ENCODE peak calls at places on chromosome 21, in nine cellular contexts. I, N, X, D, G, E, B, U and O are unnamed samples.

GRCh38 chr21:46068516-46069079 is 29.3 kb upstream of the COL6A2 start:
- DNase-seq in I (no peak), N (no peak), X (no peak), D (no peak), G (no peak), E (peak), B (no peak), U (no peak), O (no peak)

GRCh38 chr21:41953249-41953830 is 478 bp downstream of the C2CD2 start:
- DNase-seq in I (no peak), N (no peak), X (peak), D (no peak), G (no peak), E (peak), B (peak), U (no peak), O (no peak)

GRCh38 chr21:32544697-32545096 is 40.6 kb downstream of the TCP10L start:
- DNase-seq in I (no peak), N (no peak), X (no peak), D (no peak), G (no peak), E (no peak), B (no peak), U (no peak), O (no peak)

GRCh38 chr21:36909901-36910561 is 56.4 kb downstream of the HLCS start:
- DNase-seq in I (no peak), N (peak), X (no peak), D (peak), G (no peak), E (no peak), B (no peak), U (no peak), O (no peak)

GRCh38 chr21:20647603-20648002 is 350.6 kb upstream of the NCAM2 start:
- DNase-seq in I (no peak), N (no peak), X (no peak), D (peak), G (no peak), E (no peak), B (no peak), U (no peak), O (no peak)

GRCh38 chr21:15533618-15534017 is 196.2 kb upstream of the USP25 start:
- DNase-seq in I (no peak), N (no peak), X (no peak), D (no peak), G (no peak), E (no peak), B (no peak), U (no peak), O (no peak)

GRCh38 chr21:37905291-37905690 is 11.0 kb downstream of the KCNJ6 start:
- DNase-seq in I (no peak), N (no peak), X (no peak), D (no peak), G (no peak), E (no peak), B (no peak), U (no peak), O (no peak)

GRCh38 chr21:26070822-26071425 is 99.6 kb downstream of the APP start:
- DNase-seq in I (peak), N (peak), X (no peak), D (peak), G (no peak), E (no peak), B (no peak), U (no peak), O (no peak)

GRCh38 chr21:18244721-18245486 is at the start of gene CHODL:
- DNase-seq in I (no peak), N (no peak), X (peak), D (no peak), G (peak), E (peak), B (no peak), U (no peak), O (no peak)

GRCh38 chr21:46122758-46123683 is 25.1 kb downstream of the COL6A2 start:
- DNase-seq in I (peak), N (no peak), X (no peak), D (no peak), G (no peak), E (peak), B (no peak), U (peak), O (no peak)

GRCh38 chr21:16002872-16003466 is 273.2 kb downstream of the USP25 start:
- DNase-seq in I (no peak), N (no peak), X (no peak), D (peak), G (no peak), E (no peak), B (no peak), U (no peak), O (no peak)

GRCh38 chr21:45591619-45592207 is 49.5 kb upstream of the SLC19A1 start:
- DNase-seq in I (no peak), N (no peak), X (no peak), D (no peak), G (peak), E (no peak), B (no peak), U (no peak), O (no peak)

GRCh38 chr21:15414057-15414456 is 315.7 kb upstream of the USP25 start:
- DNase-seq in I (no peak), N (peak), X (no peak), D (no peak), G (no peak), E (no peak), B (no peak), U (no peak), O (no peak)

GRCh38 chr21:42698730-42699129 is 45.3 kb downstream of the PDE9A start:
- DNase-seq in I (no peak), N (no peak), X (no peak), D (no peak), G (no peak), E (no peak), B (no peak), U (no peak), O (no peak)

GRCh38 chr21:37780991-37781983 is 135.0 kb downstream of the KCNJ6 start:
- DNase-seq in I (no peak), N (no peak), X (no peak), D (no peak), G (no peak), E (no peak), B (no peak), U (no peak), O (no peak)

GRCh38 chr21:17442174-17442573 is 70.7 kb upstream of the CXADR start:
- DNase-seq in I (no peak), N (no peak), X (no peak), D (no peak), G (no peak), E (no peak), B (no peak), U (no peak), O (no peak)

GRCh38 chr21:17742181-17742580 is 77.0 kb downstream of the C21orf91 start:
- DNase-seq in I (no peak), N (no peak), X (no peak), D (no peak), G (no peak), E (no peak), B (no peak), U (no peak), O (no peak)

GRCh38 chr21:41367598-41368360 is 6.0 kb downstream of the MX2 start:
- DNase-seq in I (no peak), N (no peak), X (no peak), D (no peak), G (no peak), E (no peak), B (no peak), U (no peak), O (no peak)

GRCh38 chr21:42524341-42525227 is 10.9 kb downstream of the SLC37A1 start:
- DNase-seq in I (peak), N (peak), X (peak), D (no peak), G (peak), E (no peak), B (peak), U (no peak), O (no peak)

DNA sequence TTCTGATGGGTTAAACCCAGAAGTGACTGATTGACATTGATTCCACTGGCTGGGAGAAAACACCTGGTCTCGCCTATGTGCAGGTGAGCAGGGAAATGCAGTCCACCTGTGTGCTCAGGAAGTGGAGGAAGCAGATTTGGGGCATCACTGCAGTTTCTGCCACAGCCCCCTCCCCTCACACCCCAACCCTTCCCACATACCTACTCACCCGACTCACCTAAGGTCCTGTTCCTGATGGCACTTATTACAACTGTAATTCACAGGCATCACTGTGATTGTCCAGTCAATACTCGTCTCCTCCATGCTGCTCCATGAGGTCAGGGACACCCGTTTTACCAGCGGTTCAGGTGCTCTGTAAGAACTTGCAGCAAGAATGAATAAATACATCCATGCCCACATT is 68.5 kb downstream of the PCP4 start:
- DNase-seq in I (no peak), N (no peak), X (no peak), D (no peak), G (no peak), E (no peak), B (no peak), U (no peak), O (no peak)
- H3K27ac ChIP-seq in I (no peak), N (no peak), X (no peak), D (no peak), G (no peak), E (no peak), B (no peak), U (no peak), O (no peak)

GRCh38 chr21:34794686-34795085 is 125.9 kb downstream of the CLIC6 start:
- DNase-seq in I (no peak), N (no peak), X (no peak), D (no peak), G (no peak), E (no peak), B (no peak), U (no peak), O (no peak)
- H3K27ac ChIP-seq in I (no peak), N (peak), X (no peak), D (no peak), G (no peak), E (no peak), B (peak), U (no peak), O (no peak)

GRCh38 chr21:35044128-35044527 is 5.0 kb downstream of the RUNX1 start:
- DNase-seq in I (no peak), N (peak), X (no peak), D (no peak), G (no peak), E (no peak), B (no peak), U (no peak), O (no peak)
- H3K27ac ChIP-seq in I (no peak), N (peak), X (no peak), D (no peak), G (no peak), E (no peak), B (no peak), U (no peak), O (no peak)

DNA sequence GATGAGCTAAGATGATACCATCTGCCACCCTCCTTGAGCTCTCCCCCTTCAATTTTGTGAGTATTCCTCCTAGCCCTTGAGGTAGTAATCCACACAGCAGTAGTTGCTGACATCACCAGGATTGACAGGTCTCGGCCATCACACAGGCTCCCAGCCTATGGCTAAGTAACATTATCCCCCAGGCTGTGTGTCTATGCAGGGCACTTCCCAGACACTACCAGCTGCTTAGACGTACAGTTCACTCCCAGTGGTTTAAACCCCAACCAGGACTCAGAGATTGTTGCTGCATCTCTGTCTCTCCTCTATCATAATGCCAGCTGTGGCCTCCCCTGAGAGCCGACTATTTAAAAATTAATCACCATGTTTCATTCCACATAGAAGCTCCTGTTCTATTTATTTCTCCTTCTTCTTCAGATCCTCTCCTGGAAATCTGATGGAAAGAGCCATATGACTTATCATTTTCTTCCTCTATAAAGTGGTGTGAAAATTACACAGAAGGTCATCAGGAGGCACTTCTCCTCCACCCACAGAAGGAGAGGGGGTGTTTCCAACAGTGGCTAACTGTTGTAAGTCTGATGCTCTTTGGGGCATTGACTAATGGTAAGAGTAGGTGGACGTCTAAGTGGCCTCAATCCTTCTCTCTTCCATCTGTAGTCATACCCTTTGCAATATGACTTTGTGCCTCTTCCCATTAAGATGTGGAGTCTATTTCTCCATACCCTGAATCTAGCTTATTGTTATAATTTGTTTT is 396.3 kb downstream of the SETD4 start:
- DNase-seq in I (no peak), N (no peak), X (no peak), D (no peak), G (no peak), E (no peak), B (no peak), U (no peak), O (no peak)
- H3K27ac ChIP-seq in I (no peak), N (no peak), X (no peak), D (no peak), G (no peak), E (no peak), B (no peak), U (no peak), O (no peak)